ENCODE peak calls at places on chromosomes 11 and 22, in four cellular contexts. Q, T, D and G are unnamed samples.

GRCh38 chr11:17401841-17402240 is 13.4 kb upstream of the KCNJ11 start:
- DNase-seq in Q (no peak), T (no peak), D (no peak), G (no peak)

GRCh38 chr11:119341222-119342022 is 739 bp upstream of the C1QTNF5 start:
- DNase-seq in Q (no peak), T (no peak), D (no peak), G (no peak)

GRCh38 chr11:1073851-1074243 is 827 bp upstream of the MUC2 start:
- DNase-seq in Q (no peak), T (no peak), D (no peak), G (no peak)

GRCh38 chr11:19816040-19816439 is 103.4 kb downstream of the NAV2 start:
- DNase-seq in Q (no peak), T (no peak), D (no peak), G (no peak)

GRCh38 chr11:102007567-102008437 is 39.4 kb upstream of the CFAP300 start:
- DNase-seq in Q (peak; percentile 63), T (peak; percentile 4), D (peak; percentile 65), G (no peak)

GRCh38 chr11:19834761-19835160 is 122.1 kb downstream of the NAV2 start:
- DNase-seq in Q (no peak), T (no peak), D (no peak), G (no peak)

GRCh38 chr11:9076661-9077060 is 14.7 kb downstream of the SCUBE2 start:
- DNase-seq in Q (no peak), T (no peak), D (no peak), G (no peak)

GRCh38 chr11:119167933-119168332 is 592 bp upstream of the NLRX1 start:
- DNase-seq in Q (peak; percentile 30), T (no peak), D (no peak), G (no peak)

GRCh38 chr22:17097062-17097461 is 12.3 kb downstream of the IL17RA start:
- DNase-seq in Q (no peak), T (no peak), D (no peak), G (no peak)

GRCh38 chr11:64055077-64055476 is 19.3 kb downstream of the FLRT1 start:
- DNase-seq in Q (no peak), T (no peak), D (no peak), G (no peak)

GRCh38 chr11:60860943-60861342 is 5.2 kb upstream of the PTGDR2 start:
- DNase-seq in Q (peak; percentile 38), T (no peak), D (no peak), G (no peak)

GRCh38 chr11:86608251-86608799 is 64.1 kb downstream of the ME3 start:
- DNase-seq in Q (peak; percentile 83), T (peak; percentile 57), D (peak; percentile 70), G (peak; percentile 84)

GRCh38 chr11:2175659-2176058 is 4.0 kb upstream of the TH start:
- DNase-seq in Q (peak; percentile 8), T (no peak), D (no peak), G (no peak)

GRCh38 chr11:87368876-87369480 is 331.2 kb downstream of the TMEM135 start:
- DNase-seq in Q (no peak), T (no peak), D (no peak), G (no peak)

GRCh38 chr11:90491466-90491865 is 268.6 kb upstream of the CHORDC1 start:
- DNase-seq in Q (no peak), T (no peak), D (no peak), G (no peak)

GRCh38 chr11:126303623-126304456 is at the start of gene DCPS:
- DNase-seq in Q (peak; percentile 85), T (peak; percentile 60), D (peak; percentile 88), G (peak; percentile 91)

GRCh38 chr11:72736452-72737069 is 15.6 kb downstream of the ARAP1 start:
- DNase-seq in Q (peak; percentile 70), T (no peak), D (peak; percentile 76), G (no peak)

GRCh38 chr11:44011797-44012196 is 36.0 kb upstream of the ACCSL start:
- DNase-seq in Q (peak; percentile 82), T (no peak), D (no peak), G (no peak)

GRCh38 chr11:43987384-43988039 is 45.1 kb downstream of the C11orf96 start:
- DNase-seq in Q (peak; percentile 97), T (no peak), D (peak; percentile 77), G (peak; percentile 99)

GRCh38 chr11:26717761-26718160 is 4.1 kb downstream of the SLC5A12 start:
- DNase-seq in Q (no peak), T (no peak), D (no peak), G (no peak)

GRCh38 chr22:47198801-47199251 is 436.4 kb downstream of the TBC1D22A start:
- DNase-seq in Q (no peak), T (no peak), D (peak; percentile 26), G (no peak)

GRCh38 chr11:48041877-48042698 is 61.7 kb downstream of the PTPRJ start:
- DNase-seq in Q (peak; percentile 42), T (no peak), D (no peak), G (no peak)

GRCh38 chr11:129368889-129369672 is 6.6 kb upstream of the BARX2 start:
- DNase-seq in Q (no peak), T (no peak), D (no peak), G (no peak)

GRCh38 chr11:129359748-129360147 is 15.9 kb upstream of the BARX2 start:
- DNase-seq in Q (no peak), T (no peak), D (no peak), G (no peak)

GRCh38 chr11:129366737-129367597 is 8.7 kb upstream of the BARX2 start:
- DNase-seq in Q (no peak), T (no peak), D (no peak), G (no peak)

GRCh38 chr11:129365816-129366215 is 9.8 kb upstream of the BARX2 start:
- DNase-seq in Q (no peak), T (no peak), D (no peak), G (no peak)

GRCh38 chr11:129364143-129364654 is 11.4 kb upstream of the BARX2 start:
- DNase-seq in Q (peak; percentile 81), T (peak; percentile 63), D (peak; percentile 81), G (peak; percentile 59)
- TF ChIP-seq CTCF in Q (peak; percentile 100), T (peak; percentile 100), D (peak; percentile 98), G (no peak)

DNA sequence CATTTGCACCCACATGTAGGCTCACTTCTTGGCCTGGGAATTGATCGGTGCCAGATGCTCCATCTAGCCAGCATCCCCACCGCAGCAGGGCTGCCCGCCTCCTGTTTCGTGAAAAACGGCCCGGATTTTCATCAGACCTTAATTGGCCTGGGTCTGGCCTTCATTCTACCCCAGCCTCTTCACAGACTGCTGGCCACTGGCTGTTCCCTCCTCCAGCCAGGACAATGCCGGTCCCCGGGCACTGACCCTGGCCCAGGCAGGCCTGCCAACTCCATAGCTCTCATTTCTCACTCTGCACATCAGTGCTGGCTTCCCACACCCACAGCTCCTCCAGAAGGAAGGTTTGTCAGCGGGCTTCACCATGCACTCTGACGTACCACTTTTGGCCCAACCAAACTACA is 27.9 kb downstream of the TIMP3 start:
- DNase-seq in Q (no peak), T (no peak), D (no peak), G (no peak)
- TF ChIP-seq CTCF in Q (no peak), T (no peak), D (no peak), G (no peak)

DNA sequence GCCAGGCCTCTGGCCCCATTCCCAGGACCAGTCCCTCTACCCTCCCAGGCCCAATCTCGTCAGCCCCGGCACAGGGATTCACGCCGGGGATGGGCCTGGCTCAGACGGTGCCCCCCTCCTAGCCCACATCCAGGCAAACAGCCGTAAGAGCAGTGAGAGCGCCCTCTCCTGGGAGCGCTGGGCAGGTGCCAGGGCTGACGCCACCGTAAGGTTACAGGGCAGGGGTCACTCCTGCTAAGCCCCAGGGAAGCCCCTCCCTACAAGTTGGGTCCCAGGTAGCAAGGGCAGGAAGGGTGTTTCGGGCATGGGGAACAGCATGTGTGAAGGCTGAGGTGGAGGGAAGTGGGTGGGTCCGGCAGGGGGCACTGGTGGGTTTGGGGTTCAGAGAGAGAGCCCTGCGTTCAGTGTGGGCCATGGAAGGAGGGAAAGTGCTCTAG is 19.2 kb upstream of the PPARA start:
- DNase-seq in Q (no peak), T (no peak), D (no peak), G (no peak)
- TF ChIP-seq CTCF in Q (peak; percentile 36), T (peak; percentile 35), D (no peak), G (no peak)

GRCh38 chr11:23540101-23540561 is 679.9 kb upstream of the CCDC179 start:
- DNase-seq in Q (peak; percentile 42), T (peak; percentile 18), D (no peak), G (no peak)
- TF ChIP-seq CTCF in Q (peak; percentile 80), T (peak; percentile 86), D (no peak), G (no peak)

GRCh38 chr22:44968736-44969135 is 41.1 kb downstream of the PHF21B start:
- DNase-seq in Q (no peak), T (no peak), D (no peak), G (no peak)
- TF ChIP-seq CTCF in Q (no peak), T (no peak), D (no peak), G (no peak)

DNA sequence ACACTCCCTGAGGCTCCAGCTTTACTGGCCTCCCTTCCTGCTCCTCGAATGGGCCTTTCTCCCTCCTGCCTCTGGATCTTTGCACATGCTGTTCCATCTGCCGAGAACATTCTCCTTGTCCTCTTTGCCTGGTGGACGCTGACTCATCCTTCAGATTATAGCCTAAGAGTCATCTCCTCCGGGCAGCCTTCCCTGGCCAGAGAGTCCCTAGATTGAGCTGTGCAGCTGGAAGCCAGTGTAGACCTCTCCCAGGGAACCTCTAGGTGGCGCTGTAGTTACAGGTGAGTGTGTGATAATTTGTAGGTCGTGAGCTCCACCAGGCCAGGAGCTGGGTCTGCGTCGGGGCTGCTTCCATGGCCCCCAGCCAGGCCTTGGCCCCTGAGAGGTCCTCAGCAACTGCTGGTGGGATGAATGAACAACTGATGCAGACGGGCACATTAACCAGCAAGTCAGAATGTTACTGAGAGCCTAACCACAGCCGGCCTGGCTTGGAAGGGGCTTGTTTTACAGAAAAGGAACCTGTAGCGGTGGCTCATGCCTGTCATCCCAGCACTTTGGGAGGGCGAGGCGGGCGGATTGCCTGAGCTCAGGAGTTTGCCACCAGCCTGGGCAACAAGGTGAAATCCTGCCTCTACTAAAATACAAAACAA is 8.7 kb downstream of the PNPLA5 start:
- DNase-seq in Q (peak; percentile 87), T (no peak), D (no peak), G (no peak)
- TF ChIP-seq CTCF in Q (peak; percentile 61), T (peak; percentile 52), D (no peak), G (no peak)

GRCh38 chr11:69797156-69797555 is 22.0 kb upstream of the FGF4 start:
- DNase-seq in Q (no peak), T (no peak), D (no peak), G (no peak)
- TF ChIP-seq CTCF in Q (no peak), T (no peak), D (no peak), G (no peak)